ENCODE peak calls at places on chromosomes 6 and 20, in seven cellular contexts. I, K, O, L, U, X and J are unnamed samples.

GRCh38 chr6:81613606-81614005 is 138.9 kb downstream of the TENT5A start:
- DNase-seq in I (no peak), K (peak; percentile 44), O (peak; percentile 85), L (no peak), U (peak; percentile 69), X (peak; percentile 23), J (no peak)

GRCh38 chr6:111057074-111057752 is 30.1 kb upstream of the SLC16A10 start:
- DNase-seq in I (peak; percentile 36), K (peak; percentile 83), O (peak; percentile 50), L (no peak), U (no peak), X (peak; percentile 63), J (peak; percentile 32)

GRCh38 chr20:59004493-59004762 is 2.6 kb downstream of the CTSZ start:
- DNase-seq in I (no peak), K (no peak), O (no peak), L (no peak), U (no peak), X (no peak), J (no peak)

GRCh38 chr6:10759884-10760329 is 12.3 kb downstream of the TMEM14B start:
- DNase-seq in I (no peak), K (no peak), O (peak; percentile 85), L (peak; percentile 45), U (peak; percentile 91), X (no peak), J (peak; percentile 92)

GRCh38 chr6:98044791-98045190 is 761.8 kb upstream of the MMS22L start:
- DNase-seq in I (no peak), K (no peak), O (no peak), L (no peak), U (no peak), X (peak; percentile 71), J (no peak)

GRCh38 chr6:138882369-138883017 is 86.6 kb downstream of the ECT2L start:
- DNase-seq in I (no peak), K (no peak), O (no peak), L (no peak), U (no peak), X (no peak), J (no peak)

GRCh38 chr20:43846516-43846905 is 68.1 kb upstream of the TOX2 start:
- DNase-seq in I (no peak), K (no peak), O (no peak), L (no peak), U (no peak), X (peak; percentile 44), J (no peak)

GRCh38 chr20:13856356-13856755 is 71.5 kb downstream of the NDUFAF5 start:
- DNase-seq in I (no peak), K (no peak), O (no peak), L (peak; percentile 14), U (no peak), X (peak; percentile 22), J (no peak)

GRCh38 chr6:170590725-170591124 is 6.3 kb upstream of the PDCD2 start:
- DNase-seq in I (no peak), K (no peak), O (no peak), L (no peak), U (no peak), X (no peak), J (no peak)

GRCh38 chr6:53322188-53323029 is 26.3 kb downstream of the ELOVL5 start:
- DNase-seq in I (no peak), K (peak; percentile 45), O (peak; percentile 30), L (no peak), U (no peak), X (no peak), J (no peak)

GRCh38 chr6:125904871-125905270 is 51.7 kb upstream of the HINT3 start:
- DNase-seq in I (no peak), K (no peak), O (peak; percentile 69), L (no peak), U (peak; percentile 59), X (no peak), J (peak; percentile 80)

GRCh38 chr6:156686429-156686939 is 90.7 kb upstream of the ARID1B start:
- DNase-seq in I (peak; percentile 56), K (peak; percentile 67), O (no peak), L (no peak), U (peak; percentile 57), X (peak; percentile 96), J (peak; percentile 74)

GRCh38 chr6:99614430-99615161 is 8.0 kb downstream of the PRDM13 start:
- DNase-seq in I (no peak), K (no peak), O (no peak), L (no peak), U (peak; percentile 35), X (peak; percentile 87), J (no peak)

GRCh38 chr6:9250852-9251251 is 815.5 kb upstream of the SLC35B3 start:
- DNase-seq in I (no peak), K (peak; percentile 11), O (peak; percentile 49), L (no peak), U (peak; percentile 36), X (peak; percentile 83), J (peak; percentile 74)

GRCh38 chr20:11937230-11937629 is 19.5 kb downstream of the BTBD3 start:
- DNase-seq in I (no peak), K (no peak), O (no peak), L (no peak), U (no peak), X (no peak), J (no peak)

GRCh38 chr6:149936743-149937142 is 5.1 kb upstream of the ULBP2 start:
- DNase-seq in I (no peak), K (no peak), O (no peak), L (no peak), U (no peak), X (no peak), J (no peak)

GRCh38 chr6:161038229-161039003 is 46.8 kb downstream of the MAP3K4 start:
- DNase-seq in I (peak; percentile 31), K (no peak), O (peak; percentile 93), L (peak; percentile 14), U (peak; percentile 93), X (no peak), J (peak; percentile 96)

GRCh38 chr20:63315982-63316491 is 23.1 kb downstream of the COL20A1 start:
- DNase-seq in I (no peak), K (no peak), O (no peak), L (no peak), U (no peak), X (no peak), J (no peak)

GRCh38 chr6:31401403-31401802 is 2.0 kb upstream of the MICA start:
- DNase-seq in I (peak; percentile 38), K (no peak), O (peak; percentile 88), L (no peak), U (peak; percentile 63), X (no peak), J (peak; percentile 84)

GRCh38 chr6:151478670-151479069 is 15.1 kb upstream of the CCDC170 start:
- DNase-seq in I (no peak), K (no peak), O (no peak), L (no peak), U (no peak), X (no peak), J (no peak)

GRCh38 chr20:59604770-59605665 is 678 bp downstream of the PHACTR3 start:
- DNase-seq in I (no peak), K (no peak), O (no peak), L (peak; percentile 51), U (no peak), X (peak; percentile 88), J (no peak)